ENCODE peak calls at places on chromosomes 13 and 19, in eight cellular contexts. T, V, S, R, P, K, N and I are unnamed samples.

GRCh38 chr13:106038752-106039151 is 496.7 kb downstream of the EFNB2 start:
- DNase-seq in T (no peak), V (no peak), S (no peak), R (no peak), P (peak), K (peak), N (peak), I (peak)

GRCh38 chr13:94708031-94708571 is 4.2 kb downstream of the SOX21 start:
- DNase-seq in T (no peak), V (peak), S (peak), R (no peak), P (no peak), K (no peak), N (no peak), I (no peak)

GRCh38 chr13:32894589-32895001 is 121.6 kb upstream of the KL start:
- DNase-seq in T (no peak), V (no peak), S (no peak), R (no peak), P (no peak), K (peak), N (no peak), I (peak)

GRCh38 chr19:15137777-15138176 is 30.6 kb downstream of the SYDE1 start:
- DNase-seq in T (no peak), V (no peak), S (no peak), R (no peak), P (no peak), K (no peak), N (no peak), I (no peak)

GRCh38 chr13:39536274-39536673 is 66.7 kb downstream of the LHFPL6 start:
- DNase-seq in T (no peak), V (no peak), S (no peak), R (no peak), P (no peak), K (no peak), N (no peak), I (no peak)

GRCh38 chr13:75541961-75542360 is 4.3 kb upstream of the COMMD6 start:
- DNase-seq in T (no peak), V (no peak), S (no peak), R (no peak), P (no peak), K (no peak), N (no peak), I (no peak)

GRCh38 chr13:41859555-41859954 is 101.4 kb downstream of the VWA8 start:
- DNase-seq in T (no peak), V (no peak), S (no peak), R (no peak), P (no peak), K (no peak), N (no peak), I (no peak)

GRCh38 chr19:39398297-39398864 is 7.2 kb downstream of the MED29 start:
- DNase-seq in T (no peak), V (no peak), S (no peak), R (no peak), P (no peak), K (peak), N (peak), I (no peak)

GRCh38 chr13:107809125-107809524 is 406.2 kb downstream of the LIG4 start:
- DNase-seq in T (no peak), V (no peak), S (no peak), R (no peak), P (no peak), K (no peak), N (no peak), I (no peak)

GRCh38 chr19:13588953-13589833 is 82.9 kb upstream of the CACNA1A start:
- DNase-seq in T (peak), V (peak), S (peak), R (peak), P (peak), K (peak), N (peak), I (peak)

GRCh38 chr13:81498969-81499368 is 1158.0 kb upstream of the SPRY2 start:
- DNase-seq in T (no peak), V (no peak), S (no peak), R (no peak), P (no peak), K (no peak), N (no peak), I (no peak)